ENCODE peak calls at places on chromosomes 5 and 9, in nine cellular contexts. R, O, Y, T, E, P, X, J and L are unnamed samples.

GRCh38 chr5:119353686-119354366 is 2.0 kb upstream of the TNFAIP8 start:
- DNase-seq in J (no peak), O (no peak), Y (no peak), R (no peak), E (no peak), X (peak; percentile 24), P (no peak), T (no peak), L (no peak)

GRCh38 chr5:15249152-15249551 is 250.8 kb upstream of the FBXL7 start:
- DNase-seq in P (no peak), X (no peak), R (no peak), J (no peak), O (no peak), Y (no peak), T (no peak), E (no peak), L (peak; percentile 58)

GRCh38 chr9:136328011-136328621 is 777 bp downstream of the GPSM1 start:
- DNase-seq in X (no peak), T (no peak), R (no peak), Y (no peak), P (no peak), J (no peak), E (no peak), O (no peak), L (no peak)

GRCh38 chr5:122751293-122751753 is 23.6 kb upstream of the SNX2 start:
- DNase-seq in E (no peak), P (peak; percentile 23), R (no peak), J (no peak), T (no peak), O (no peak), Y (no peak), X (no peak), L (no peak)

GRCh38 chr9:18485691-18486090 is 11.7 kb downstream of the ADAMTSL1 start:
- DNase-seq in Y (no peak), R (no peak), X (no peak), J (no peak), P (no peak), E (no peak), T (no peak), O (no peak), L (no peak)

GRCh38 chr9:74322661-74323314 is 174.3 kb upstream of the RORB start:
- DNase-seq in O (no peak), E (no peak), Y (no peak), T (no peak), X (no peak), P (peak; percentile 23), R (no peak), J (no peak), L (no peak)

GRCh38 chr5:135535420-135535819 is 344 bp downstream of the NEUROG1 start:
- DNase-seq in Y (no peak), X (no peak), P (no peak), R (no peak), T (no peak), O (no peak), E (no peak), J (no peak), L (no peak)

GRCh38 chr9:134793281-134793680 is 87.3 kb upstream of the FCN2 start:
- DNase-seq in T (no peak), R (no peak), O (no peak), X (no peak), P (no peak), J (no peak), Y (no peak), E (no peak), L (no peak)

GRCh38 chr9:114139061-114139460 is 16.3 kb upstream of the COL27A1 start:
- DNase-seq in J (no peak), P (no peak), E (no peak), R (no peak), Y (no peak), O (no peak), X (no peak), T (no peak), L (no peak)

GRCh38 chr9:97803167-97804058 is 49.6 kb upstream of the FOXE1 start:
- DNase-seq in E (peak; percentile 69), P (peak; percentile 61), T (peak; percentile 61), O (peak; percentile 63), X (peak; percentile 67), J (peak; percentile 32), R (peak; percentile 86), Y (peak; percentile 7), L (no peak)

GRCh38 chr5:58458851-58459275 is 1.0 kb downstream of the PLK2 start:
- DNase-seq in Y (no peak), E (no peak), X (no peak), R (no peak), O (no peak), P (no peak), T (no peak), J (no peak), L (no peak)

GRCh38 chr5:119945696-119946095 is 316.3 kb downstream of the FAM170A start:
- DNase-seq in R (no peak), E (no peak), Y (no peak), P (no peak), O (no peak), T (no peak), X (no peak), J (no peak), L (no peak)

GRCh38 chr5:3999929-4000328 is 404.3 kb downstream of the IRX1 start:
- DNase-seq in R (no peak), X (no peak), E (no peak), P (no peak), O (no peak), Y (no peak), T (no peak), J (no peak), L (no peak)

GRCh38 chr5:173663810-173664526 is 47.5 kb upstream of the BOD1 start:
- DNase-seq in E (no peak), X (no peak), O (no peak), Y (no peak), J (peak; percentile 76), P (no peak), R (no peak), T (no peak), L (no peak)

GRCh38 chr5:1029945-1030625 is 21.5 kb downstream of the NKD2 start:
- DNase-seq in R (no peak), P (no peak), J (no peak), X (no peak), T (no peak), Y (no peak), E (no peak), O (no peak), L (no peak)

GRCh38 chr5:57779383-57780223 is 297.0 kb upstream of the ACTBL2 start:
- DNase-seq in Y (no peak), J (no peak), P (peak; percentile 2), X (no peak), E (no peak), T (no peak), R (peak; percentile 13), O (no peak), L (no peak)

GRCh38 chr5:83387041-83387440 is 84.5 kb upstream of the VCAN start:
- DNase-seq in E (no peak), O (no peak), R (no peak), T (no peak), Y (no peak), X (no peak), P (no peak), J (no peak), L (no peak)

GRCh38 chr9:97904725-97905124 is 17.6 kb downstream of the TRMO start:
- DNase-seq in O (peak; percentile 47), X (peak; percentile 29), E (peak; percentile 42), P (no peak), J (no peak), Y (no peak), T (peak; percentile 18), R (no peak), L (no peak)

GRCh38 chr5:124935060-124935459 is 188.6 kb upstream of the ZNF608 start:
- DNase-seq in R (no peak), T (no peak), Y (no peak), X (peak; percentile 2), P (no peak), O (no peak), E (no peak), J (no peak), L (no peak)

GRCh38 chr5:93574041-93574938 is 6.7 kb downstream of the NR2F1-AS1 start:
- DNase-seq in X (no peak), E (no peak), R (peak; percentile 12), Y (no peak), O (no peak), J (no peak), P (no peak), T (no peak), L (no peak)

GRCh38 chr5:109857405-109858031 is 167.8 kb downstream of the MAN2A1 start:
- DNase-seq in P (no peak), E (no peak), T (no peak), O (no peak), X (peak; percentile 3), R (no peak), J (no peak), Y (no peak), L (no peak)

GRCh38 chr9:85038824-85039540 is 369.5 kb downstream of the NTRK2 start:
- DNase-seq in R (no peak), E (no peak), J (no peak), Y (no peak), O (no peak), P (no peak), T (no peak), X (no peak), L (no peak)

GRCh38 chr5:37984300-37984699 is 144.5 kb upstream of the GDNF start:
- DNase-seq in J (no peak), Y (no peak), X (no peak), R (no peak), O (no peak), E (no peak), T (no peak), P (no peak), L (no peak)

GRCh38 chr5:13251623-13252367 is 692.7 kb downstream of the DNAH5 start:
- DNase-seq in O (no peak), Y (no peak), T (no peak), P (no peak), J (peak; percentile 27), R (no peak), X (no peak), E (no peak), L (peak; percentile 92)

GRCh38 chr5:74205745-74206570 is 434.6 kb downstream of the ENC1 start:
- DNase-seq in X (no peak), J (no peak), R (no peak), E (no peak), T (no peak), O (no peak), P (peak; percentile 15), Y (no peak), L (no peak)

GRCh38 chr9:136075881-136076678 is 19.0 kb downstream of the NACC2 start:
- DNase-seq in Y (no peak), R (no peak), E (no peak), X (no peak), J (peak; percentile 38), T (no peak), O (no peak), P (no peak), L (no peak)